ENCODE peak calls at places on chromosomes 16 and 17, in ten cellular contexts. One of them, this sample, is unnamed.

GRCh38 chr16:89096042-89096717 is 2.5 kb downstream of the ACSF3 start:
- DNase-seq in NCI-H1417: no peak
- DNase-seq in H4: no peak
- DNase-seq in stimulated activated CD8-positive, alpha-beta memory T cell treated with anti-CD3 and anti-CD28 coated beads, Interleukin-4, amount 100 ng/mL, for 24 hours: no peak
- DNase-seq in cardiac fibroblast: no peak
- DNase-seq in nephron progenitor cell: no peak
- DNase-seq in AG09309: no peak
- DNase-seq in COR-L47: no peak
- DNase-seq in germinal center: no peak
- DNase-seq in EL: no peak
- DNase-seq in this sample: no peak

GRCh38 chr16:89355686-89356085 is 134.7 kb downstream of the ANKRD11 start:
- DNase-seq in COR-L47: no peak
- DNase-seq in germinal center: no peak
- DNase-seq in AG09309: no peak
- DNase-seq in nephron progenitor cell: no peak
- DNase-seq in cardiac fibroblast: no peak
- DNase-seq in NCI-H1417: no peak
- DNase-seq in stimulated activated CD8-positive, alpha-beta memory T cell treated with anti-CD3 and anti-CD28 coated beads, Interleukin-4, amount 100 ng/mL, for 24 hours: no peak
- DNase-seq in EL: no peak
- DNase-seq in H4: no peak
- DNase-seq in this sample: no peak

GRCh38 chr17:57315061-57315851 is 58.9 kb downstream of the MSI2 start:
- DNase-seq in NCI-H1417: no peak
- DNase-seq in germinal center: no peak
- DNase-seq in cardiac fibroblast: no peak
- DNase-seq in COR-L47: peak
- DNase-seq in nephron progenitor cell: no peak
- DNase-seq in EL: no peak
- DNase-seq in stimulated activated CD8-positive, alpha-beta memory T cell treated with anti-CD3 and anti-CD28 coated beads, Interleukin-4, amount 100 ng/mL, for 24 hours: no peak
- DNase-seq in H4: no peak
- DNase-seq in AG09309: no peak
- DNase-seq in this sample: no peak

GRCh38 chr17:79303641-79304205 is 229.1 kb downstream of the ENGASE start:
- DNase-seq in COR-L47: no peak
- DNase-seq in AG09309: no peak
- DNase-seq in cardiac fibroblast: no peak
- DNase-seq in germinal center: no peak
- DNase-seq in EL: no peak
- DNase-seq in H4: no peak
- DNase-seq in NCI-H1417: no peak
- DNase-seq in nephron progenitor cell: no peak
- DNase-seq in stimulated activated CD8-positive, alpha-beta memory T cell treated with anti-CD3 and anti-CD28 coated beads, Interleukin-4, amount 100 ng/mL, for 24 hours: no peak
- DNase-seq in this sample: no peak

GRCh38 chr16:53080345-53081031 is 25.7 kb downstream of the CHD9 start:
- DNase-seq in AG09309: peak
- DNase-seq in stimulated activated CD8-positive, alpha-beta memory T cell treated with anti-CD3 and anti-CD28 coated beads, Interleukin-4, amount 100 ng/mL, for 24 hours: no peak
- DNase-seq in NCI-H1417: no peak
- DNase-seq in COR-L47: no peak
- DNase-seq in germinal center: no peak
- DNase-seq in cardiac fibroblast: peak
- DNase-seq in H4: peak
- DNase-seq in EL: peak
- DNase-seq in nephron progenitor cell: no peak
- DNase-seq in this sample: no peak

GRCh38 chr16:851871-852270 is 51.3 kb upstream of the GNG13 start:
- DNase-seq in cardiac fibroblast: no peak
- DNase-seq in nephron progenitor cell: no peak
- DNase-seq in H4: no peak
- DNase-seq in EL: no peak
- DNase-seq in AG09309: no peak
- DNase-seq in NCI-H1417: no peak
- DNase-seq in COR-L47: no peak
- DNase-seq in stimulated activated CD8-positive, alpha-beta memory T cell treated with anti-CD3 and anti-CD28 coated beads, Interleukin-4, amount 100 ng/mL, for 24 hours: no peak
- DNase-seq in germinal center: no peak
- DNase-seq in this sample: no peak

GRCh38 chr16:51134876-51135275 is 16.2 kb downstream of the SALL1 start:
- DNase-seq in AG09309: no peak
- DNase-seq in COR-L47: no peak
- DNase-seq in stimulated activated CD8-positive, alpha-beta memory T cell treated with anti-CD3 and anti-CD28 coated beads, Interleukin-4, amount 100 ng/mL, for 24 hours: no peak
- DNase-seq in EL: no peak
- DNase-seq in H4: no peak
- DNase-seq in germinal center: no peak
- DNase-seq in nephron progenitor cell: peak
- DNase-seq in cardiac fibroblast: no peak
- DNase-seq in NCI-H1417: no peak
- DNase-seq in this sample: no peak

GRCh38 chr17:5699789-5700188 is 115.5 kb upstream of the NLRP1 start:
- DNase-seq in nephron progenitor cell: no peak
- DNase-seq in EL: no peak
- DNase-seq in NCI-H1417: no peak
- DNase-seq in cardiac fibroblast: no peak
- DNase-seq in H4: no peak
- DNase-seq in AG09309: no peak
- DNase-seq in stimulated activated CD8-positive, alpha-beta memory T cell treated with anti-CD3 and anti-CD28 coated beads, Interleukin-4, amount 100 ng/mL, for 24 hours: no peak
- DNase-seq in germinal center: no peak
- DNase-seq in COR-L47: no peak
- DNase-seq in this sample: no peak

GRCh38 chr17:34997355-34997862 is 17.1 kb downstream of the LIG3 start:
- DNase-seq in stimulated activated CD8-positive, alpha-beta memory T cell treated with anti-CD3 and anti-CD28 coated beads, Interleukin-4, amount 100 ng/mL, for 24 hours: no peak
- DNase-seq in cardiac fibroblast: peak
- DNase-seq in AG09309: no peak
- DNase-seq in nephron progenitor cell: no peak
- DNase-seq in COR-L47: no peak
- DNase-seq in germinal center: no peak
- DNase-seq in EL: no peak
- DNase-seq in NCI-H1417: no peak
- DNase-seq in H4: no peak
- DNase-seq in this sample: no peak

GRCh38 chr16:88002211-88002610 is 51.0 kb downstream of the BANP start:
- DNase-seq in germinal center: no peak
- DNase-seq in AG09309: no peak
- DNase-seq in cardiac fibroblast: no peak
- DNase-seq in EL: no peak
- DNase-seq in COR-L47: no peak
- DNase-seq in stimulated activated CD8-positive, alpha-beta memory T cell treated with anti-CD3 and anti-CD28 coated beads, Interleukin-4, amount 100 ng/mL, for 24 hours: no peak
- DNase-seq in nephron progenitor cell: no peak
- DNase-seq in H4: no peak
- DNase-seq in NCI-H1417: no peak
- DNase-seq in this sample: no peak

GRCh38 chr17:44970136-44970737 is 2.1 kb upstream of the C1QL1 start:
- DNase-seq in nephron progenitor cell: peak
- DNase-seq in COR-L47: no peak
- DNase-seq in stimulated activated CD8-positive, alpha-beta memory T cell treated with anti-CD3 and anti-CD28 coated beads, Interleukin-4, amount 100 ng/mL, for 24 hours: no peak
- DNase-seq in NCI-H1417: no peak
- DNase-seq in EL: peak
- DNase-seq in germinal center: peak
- DNase-seq in cardiac fibroblast: no peak
- DNase-seq in H4: no peak
- DNase-seq in AG09309: no peak
- DNase-seq in this sample: peak

GRCh38 chr17:79952265-79952877 is 83.3 kb downstream of the TBC1D16 start:
- DNase-seq in germinal center: no peak
- DNase-seq in nephron progenitor cell: no peak
- DNase-seq in stimulated activated CD8-positive, alpha-beta memory T cell treated with anti-CD3 and anti-CD28 coated beads, Interleukin-4, amount 100 ng/mL, for 24 hours: no peak
- DNase-seq in NCI-H1417: no peak
- DNase-seq in AG09309: no peak
- DNase-seq in H4: no peak
- DNase-seq in cardiac fibroblast: no peak
- DNase-seq in COR-L47: no peak
- DNase-seq in EL: no peak
- DNase-seq in this sample: no peak

GRCh38 chr17:35373984-35374765 is 754 bp upstream of the SLFN11 start:
- DNase-seq in nephron progenitor cell: peak
- DNase-seq in H4: peak
- DNase-seq in germinal center: peak
- DNase-seq in cardiac fibroblast: peak
- DNase-seq in NCI-H1417: peak
- DNase-seq in AG09309: peak
- DNase-seq in COR-L47: no peak
- DNase-seq in stimulated activated CD8-positive, alpha-beta memory T cell treated with anti-CD3 and anti-CD28 coated beads, Interleukin-4, amount 100 ng/mL, for 24 hours: peak
- DNase-seq in EL: peak
- DNase-seq in this sample: peak

GRCh38 chr17:79593636-79594035 is 17.2 kb downstream of the RBFOX3 start:
- DNase-seq in H4: no peak
- DNase-seq in NCI-H1417: no peak
- DNase-seq in cardiac fibroblast: no peak
- DNase-seq in AG09309: no peak
- DNase-seq in EL: no peak
- DNase-seq in stimulated activated CD8-positive, alpha-beta memory T cell treated with anti-CD3 and anti-CD28 coated beads, Interleukin-4, amount 100 ng/mL, for 24 hours: no peak
- DNase-seq in COR-L47: no peak
- DNase-seq in nephron progenitor cell: no peak
- DNase-seq in germinal center: no peak
- DNase-seq in this sample: no peak

GRCh38 chr17:2904135-2904534 is 107.9 kb downstream of the RAP1GAP2 start:
- DNase-seq in NCI-H1417: no peak
- DNase-seq in germinal center: no peak
- DNase-seq in AG09309: no peak
- DNase-seq in nephron progenitor cell: peak
- DNase-seq in stimulated activated CD8-positive, alpha-beta memory T cell treated with anti-CD3 and anti-CD28 coated beads, Interleukin-4, amount 100 ng/mL, for 24 hours: no peak
- DNase-seq in EL: no peak
- DNase-seq in H4: no peak
- DNase-seq in cardiac fibroblast: peak
- DNase-seq in COR-L47: no peak
- DNase-seq in this sample: no peak

GRCh38 chr16:61391835-61392234 is 644.4 kb downstream of the CDH8 start:
- DNase-seq in germinal center: no peak
- DNase-seq in stimulated activated CD8-positive, alpha-beta memory T cell treated with anti-CD3 and anti-CD28 coated beads, Interleukin-4, amount 100 ng/mL, for 24 hours: no peak
- DNase-seq in nephron progenitor cell: no peak
- DNase-seq in COR-L47: no peak
- DNase-seq in AG09309: no peak
- DNase-seq in EL: no peak
- DNase-seq in NCI-H1417: no peak
- DNase-seq in cardiac fibroblast: no peak
- DNase-seq in H4: no peak
- DNase-seq in this sample: no peak

GRCh38 chr16:57998484-57998883 is 2.0 kb downstream of the ZNF319 start:
- DNase-seq in H4: peak
- DNase-seq in EL: no peak
- DNase-seq in NCI-H1417: no peak
- DNase-seq in nephron progenitor cell: no peak
- DNase-seq in COR-L47: no peak
- DNase-seq in cardiac fibroblast: peak
- DNase-seq in AG09309: no peak
- DNase-seq in stimulated activated CD8-positive, alpha-beta memory T cell treated with anti-CD3 and anti-CD28 coated beads, Interleukin-4, amount 100 ng/mL, for 24 hours: peak
- DNase-seq in germinal center: no peak
- DNase-seq in this sample: peak

GRCh38 chr16:21233521-21234150 is at the start of gene ANKS4B:
- DNase-seq in nephron progenitor cell: no peak
- DNase-seq in AG09309: no peak
- DNase-seq in stimulated activated CD8-positive, alpha-beta memory T cell treated with anti-CD3 and anti-CD28 coated beads, Interleukin-4, amount 100 ng/mL, for 24 hours: no peak
- DNase-seq in cardiac fibroblast: no peak
- DNase-seq in H4: no peak
- DNase-seq in NCI-H1417: no peak
- DNase-seq in EL: no peak
- DNase-seq in COR-L47: no peak
- DNase-seq in germinal center: no peak
- DNase-seq in this sample: no peak

GRCh38 chr17:44005865-44006580 is 1.6 kb downstream of the NAGS start:
- DNase-seq in NCI-H1417: peak
- DNase-seq in cardiac fibroblast: no peak
- DNase-seq in COR-L47: no peak
- DNase-seq in germinal center: peak
- DNase-seq in nephron progenitor cell: peak
- DNase-seq in EL: no peak
- DNase-seq in H4: no peak
- DNase-seq in AG09309: no peak
- DNase-seq in stimulated activated CD8-positive, alpha-beta memory T cell treated with anti-CD3 and anti-CD28 coated beads, Interleukin-4, amount 100 ng/mL, for 24 hours: no peak
- DNase-seq in this sample: peak

GRCh38 chr17:38751144-38751802 is 1.3 kb upstream of the PSMB3 start:
- DNase-seq in COR-L47: peak
- DNase-seq in H4: no peak
- DNase-seq in NCI-H1417: peak
- DNase-seq in EL: peak
- DNase-seq in AG09309: no peak
- DNase-seq in nephron progenitor cell: peak
- DNase-seq in germinal center: no peak
- DNase-seq in cardiac fibroblast: no peak
- DNase-seq in stimulated activated CD8-positive, alpha-beta memory T cell treated with anti-CD3 and anti-CD28 coated beads, Interleukin-4, amount 100 ng/mL, for 24 hours: no peak
- DNase-seq in this sample: no peak

GRCh38 chr16:2196162-2196980 is at the start of gene CASKIN1:
- DNase-seq in NCI-H1417: peak
- DNase-seq in AG09309: no peak
- DNase-seq in stimulated activated CD8-positive, alpha-beta memory T cell treated with anti-CD3 and anti-CD28 coated beads, Interleukin-4, amount 100 ng/mL, for 24 hours: no peak
- DNase-seq in nephron progenitor cell: peak
- DNase-seq in H4: no peak
- DNase-seq in COR-L47: no peak
- DNase-seq in cardiac fibroblast: no peak
- DNase-seq in germinal center: peak
- DNase-seq in EL: no peak
- DNase-seq in this sample: no peak

GRCh38 chr17:40015998-40016691 is 905 bp downstream of the CSF3 start:
- DNase-seq in H4: no peak
- DNase-seq in germinal center: no peak
- DNase-seq in AG09309: no peak
- DNase-seq in COR-L47: no peak
- DNase-seq in cardiac fibroblast: no peak
- DNase-seq in stimulated activated CD8-positive, alpha-beta memory T cell treated with anti-CD3 and anti-CD28 coated beads, Interleukin-4, amount 100 ng/mL, for 24 hours: no peak
- DNase-seq in EL: no peak
- DNase-seq in NCI-H1417: no peak
- DNase-seq in nephron progenitor cell: no peak
- DNase-seq in this sample: no peak

GRCh38 chr16:50313596-50314483 is 47.5 kb downstream of the ADCY7 start:
- DNase-seq in AG09309: no peak
- DNase-seq in cardiac fibroblast: peak
- DNase-seq in COR-L47: no peak
- DNase-seq in nephron progenitor cell: no peak
- DNase-seq in NCI-H1417: no peak
- DNase-seq in H4: no peak
- DNase-seq in EL: no peak
- DNase-seq in germinal center: no peak
- DNase-seq in stimulated activated CD8-positive, alpha-beta memory T cell treated with anti-CD3 and anti-CD28 coated beads, Interleukin-4, amount 100 ng/mL, for 24 hours: peak
- DNase-seq in this sample: peak

GRCh38 chr17:71631483-71631882 is 489.3 kb upstream of the SOX9 start:
- DNase-seq in NCI-H1417: no peak
- DNase-seq in EL: peak
- DNase-seq in cardiac fibroblast: peak
- DNase-seq in stimulated activated CD8-positive, alpha-beta memory T cell treated with anti-CD3 and anti-CD28 coated beads, Interleukin-4, amount 100 ng/mL, for 24 hours: no peak
- DNase-seq in AG09309: no peak
- DNase-seq in nephron progenitor cell: no peak
- DNase-seq in COR-L47: no peak
- DNase-seq in germinal center: no peak
- DNase-seq in H4: no peak
- DNase-seq in this sample: no peak

GRCh38 chr16:67195676-67196075 is 3.3 kb upstream of the ELMO3 start:
- DNase-seq in NCI-H1417: no peak
- DNase-seq in H4: no peak
- DNase-seq in cardiac fibroblast: no peak
- DNase-seq in AG09309: no peak
- DNase-seq in germinal center: no peak
- DNase-seq in COR-L47: no peak
- DNase-seq in EL: no peak
- DNase-seq in nephron progenitor cell: no peak
- DNase-seq in stimulated activated CD8-positive, alpha-beta memory T cell treated with anti-CD3 and anti-CD28 coated beads, Interleukin-4, amount 100 ng/mL, for 24 hours: no peak
- DNase-seq in this sample: no peak

GRCh38 chr17:38724337-38724988 is 5.7 kb upstream of the CISD3 start:
- DNase-seq in AG09309: no peak
- DNase-seq in nephron progenitor cell: no peak
- DNase-seq in stimulated activated CD8-positive, alpha-beta memory T cell treated with anti-CD3 and anti-CD28 coated beads, Interleukin-4, amount 100 ng/mL, for 24 hours: no peak
- DNase-seq in H4: peak
- DNase-seq in cardiac fibroblast: no peak
- DNase-seq in COR-L47: peak
- DNase-seq in germinal center: no peak
- DNase-seq in NCI-H1417: peak
- DNase-seq in EL: no peak
- DNase-seq in this sample: no peak

GRCh38 chr17:75557075-75557851 is 30.3 kb upstream of the MYO15B start:
- DNase-seq in stimulated activated CD8-positive, alpha-beta memory T cell treated with anti-CD3 and anti-CD28 coated beads, Interleukin-4, amount 100 ng/mL, for 24 hours: no peak
- DNase-seq in germinal center: no peak
- DNase-seq in cardiac fibroblast: peak
- DNase-seq in COR-L47: peak
- DNase-seq in H4: peak
- DNase-seq in AG09309: no peak
- DNase-seq in nephron progenitor cell: peak
- DNase-seq in NCI-H1417: no peak
- DNase-seq in EL: peak
- DNase-seq in this sample: no peak

GRCh38 chr17:63740464-63741181 is 976 bp downstream of the STRADA start:
- DNase-seq in COR-L47: no peak
- DNase-seq in nephron progenitor cell: no peak
- DNase-seq in germinal center: peak
- DNase-seq in cardiac fibroblast: peak
- DNase-seq in AG09309: no peak
- DNase-seq in EL: peak
- DNase-seq in H4: no peak
- DNase-seq in stimulated activated CD8-positive, alpha-beta memory T cell treated with anti-CD3 and anti-CD28 coated beads, Interleukin-4, amount 100 ng/mL, for 24 hours: no peak
- DNase-seq in NCI-H1417: no peak
- DNase-seq in this sample: no peak

This sample was measured in activated naive CD4-positive, alpha-beta T cell treated with anti-CD3 and anti-CD28 coated beads for 36 hours.